ENCODE peak calls at places on chromosomes 4 and X, in five cellular contexts. G, J, N, E and R are unnamed samples.

GRCh38 chrX:32687379-32687778 is 524.0 kb downstream of the DMD start:
- DNase-seq in G (no peak), J (peak), N (no peak), E (no peak), R (no peak)

GRCh38 chrX:30657542-30658238 is 4.5 kb downstream of the GK start:
- DNase-seq in G (no peak), J (no peak), N (no peak), E (no peak), R (peak)

GRCh38 chr4:139297001-139297410 is 4.3 kb upstream of the NAA15 start:
- DNase-seq in G (no peak), J (no peak), N (no peak), E (no peak), R (peak)

GRCh38 chr4:134219043-134219442 is 17.5 kb upstream of the PABPC4L start:
- DNase-seq in G (no peak), J (no peak), N (no peak), E (no peak), R (no peak)

GRCh38 chr4:172838108-172838507 is 330.5 kb upstream of the GALNT7 start:
- DNase-seq in G (no peak), J (no peak), N (no peak), E (no peak), R (no peak)

GRCh38 chr4:65089666-65090065 is 580.6 kb downstream of the EPHA5 start:
- DNase-seq in G (peak), J (no peak), N (no peak), E (no peak), R (peak)

GRCh38 chr4:48064349-48064748 is 47.8 kb downstream of the NIPAL1 start:
- DNase-seq in G (no peak), J (no peak), N (no peak), E (no peak), R (no peak)

GRCh38 chr4:6162885-6163284 is 37.5 kb downstream of the JAKMIP1 start:
- DNase-seq in G (no peak), J (no peak), N (no peak), E (no peak), R (no peak)

GRCh38 chr4:102172341-102172740 is 172.9 kb downstream of the SLC39A8 start:
- DNase-seq in G (no peak), J (no peak), N (no peak), E (no peak), R (no peak)

GRCh38 chr4:147813107-147813773 is 81.4 kb downstream of the ARHGAP10 start:
- DNase-seq in G (no peak), J (no peak), N (no peak), E (no peak), R (no peak)

GRCh38 chr4:133147922-133148689 is 988 bp upstream of the PCDH10 start:
- DNase-seq in G (peak), J (no peak), N (no peak), E (no peak), R (no peak)

GRCh38 chr4:104490770-104491395 is 3.8 kb downstream of the CXXC4 start:
- DNase-seq in G (peak), J (peak), N (no peak), E (no peak), R (peak)

GRCh38 chr4:109334596-109335105 is 32.2 kb upstream of the COL25A1 start:
- DNase-seq in G (no peak), J (no peak), N (no peak), E (no peak), R (no peak)

GRCh38 chr4:17280266-17280665 is 231.6 kb downstream of the QDPR start:
- DNase-seq in G (no peak), J (no peak), N (no peak), E (no peak), R (no peak)

GRCh38 chrX:54550821-54551220 is 20.8 kb downstream of the GNL3L start:
- DNase-seq in G (no peak), J (no peak), N (no peak), E (no peak), R (no peak)

GRCh38 chrX:72131317-72132294 is at the start of gene RTL5:
- DNase-seq in G (peak), J (peak), N (no peak), E (peak), R (peak)

GRCh38 chr4:12409507-12410190 is 981.0 kb upstream of the HS3ST1 start:
- DNase-seq in G (no peak), J (no peak), N (no peak), E (peak), R (peak)
- TF ChIP-seq MAX in G (no peak), J (no peak), N (no peak), E (no peak), R (no peak)

DNA sequence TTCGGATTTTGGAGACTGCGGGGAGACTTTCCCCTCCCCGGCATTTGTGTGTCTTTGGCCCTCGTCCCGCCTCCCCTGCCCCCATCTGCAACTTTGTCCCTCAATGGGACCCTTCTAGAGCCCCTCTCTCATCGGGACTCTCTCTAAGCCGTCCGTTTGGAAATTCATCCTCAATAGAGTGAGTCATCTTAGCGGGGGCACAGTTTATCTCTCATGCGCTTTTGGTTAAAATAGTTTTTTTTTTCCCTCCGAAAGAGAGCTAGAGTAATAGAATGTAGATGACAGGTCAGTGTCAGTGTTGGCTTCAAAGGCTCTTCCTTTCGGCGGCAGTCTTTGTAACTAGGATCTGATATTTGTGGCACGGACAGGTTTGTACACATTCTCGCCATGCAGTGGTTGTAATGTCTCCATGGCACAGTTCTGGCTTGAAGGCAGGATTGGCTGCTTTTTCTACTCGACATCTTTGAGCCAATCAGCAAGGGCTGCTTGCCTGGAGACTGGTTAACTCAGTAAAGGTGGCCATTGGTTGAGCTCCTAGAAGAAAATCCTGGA is 966 bp downstream of the N4BP2 start:
- DNase-seq in G (peak), J (peak), N (peak), E (peak), R (peak)
- TF ChIP-seq POLR2A in G (no peak), J (peak), N (peak), E (peak), R (peak)

GRCh38 chrX:18579495-18579894 is 92.4 kb downstream of the RS1 start:
- DNase-seq in G (no peak), J (no peak), N (no peak), E (no peak), R (no peak)

GRCh38 chrX:18577400-18577799 is 94.5 kb downstream of the RS1 start:
- DNase-seq in G (no peak), J (no peak), N (no peak), E (no peak), R (no peak)

GRCh38 chrX:18582910-18583493 is 88.9 kb downstream of the RS1 start:
- DNase-seq in G (no peak), J (no peak), N (no peak), E (no peak), R (no peak)
- TF ChIP-seq MAX in G (no peak), J (no peak), N (no peak), E (no peak), R (no peak)

GRCh38 chr4:7862561-7863200 is 77.0 kb downstream of the AFAP1 start:
- DNase-seq in G (no peak), J (no peak), N (no peak), E (no peak), R (no peak)
- TF ChIP-seq POLR2A in G (no peak), J (no peak), N (no peak), E (no peak), R (no peak)